ENCODE peak calls at places on chromosome 15, in six cellular contexts. One of them, this sample, is unnamed.
A peak's percentile ranks its signal among the peaks of the same experiment; 100 is the strongest.

GRCh38 chr15:41169784-41170183 is 53.7 kb upstream of the INO80 start:
- DNase-seq in HCT116: no peak
- DNase-seq in GM12878: no peak
- DNase-seq in H1: no peak
- DNase-seq in WTC11: no peak
- DNase-seq in HEK293T: no peak
- DNase-seq in this sample: no peak

GRCh38 chr15:71713191-71713798 is 97.1 kb upstream of the NR2E3 start:
- DNase-seq in H1: no peak
- DNase-seq in GM12878: no peak
- DNase-seq in WTC11: no peak
- DNase-seq in HEK293T: no peak
- DNase-seq in HCT116: no peak
- DNase-seq in this sample: no peak

GRCh38 chr15:92930776-92931175 is 30.7 kb downstream of the CHD2 start:
- DNase-seq in GM12878: no peak
- DNase-seq in WTC11: no peak
- DNase-seq in HCT116: no peak
- DNase-seq in H1: no peak
- DNase-seq in HEK293T: no peak
- DNase-seq in this sample: no peak

GRCh38 chr15:52857937-52858336 is 67.8 kb upstream of the ONECUT1 start:
- DNase-seq in GM12878: no peak
- DNase-seq in WTC11: no peak
- DNase-seq in HCT116: no peak
- DNase-seq in H1: no peak
- DNase-seq in HEK293T: no peak
- DNase-seq in this sample: no peak

GRCh38 chr15:75985966-75986365 is 26.3 kb downstream of the NRG4 start:
- DNase-seq in GM12878: no peak
- DNase-seq in HCT116: no peak
- DNase-seq in WTC11: no peak
- DNase-seq in HEK293T: no peak
- DNase-seq in H1: no peak
- DNase-seq in this sample: no peak

GRCh38 chr15:25766421-25766820 is 96.7 kb downstream of the ATP10A start:
- DNase-seq in GM12878: no peak
- DNase-seq in H1: peak; percentile 33
- DNase-seq in HEK293T: no peak
- DNase-seq in WTC11: no peak
- DNase-seq in HCT116: no peak
- DNase-seq in this sample: no peak

GRCh38 chr15:35603298-35603697 is 57.3 kb upstream of the DPH6 start:
- DNase-seq in HEK293T: no peak
- DNase-seq in WTC11: no peak
- DNase-seq in HCT116: no peak
- DNase-seq in GM12878: peak; percentile 25
- DNase-seq in H1: no peak
- DNase-seq in this sample: no peak

GRCh38 chr15:48352474-48353072 is 21.3 kb downstream of the DUT start:
- DNase-seq in HEK293T: peak; percentile 52
- DNase-seq in H1: no peak
- DNase-seq in GM12878: no peak
- DNase-seq in HCT116: peak; percentile 77
- DNase-seq in WTC11: peak; percentile 50
- DNase-seq in this sample: peak; percentile 72

GRCh38 chr15:35622641-35623340 is 76.8 kb upstream of the DPH6 start:
- DNase-seq in HEK293T: no peak
- DNase-seq in HCT116: no peak
- DNase-seq in GM12878: no peak
- DNase-seq in H1: no peak
- DNase-seq in WTC11: no peak
- DNase-seq in this sample: no peak

GRCh38 chr15:101550124-101550523 is 60.6 kb upstream of the PCSK6 start:
- DNase-seq in WTC11: no peak
- DNase-seq in HCT116: no peak
- DNase-seq in H1: no peak
- DNase-seq in HEK293T: no peak
- DNase-seq in GM12878: no peak
- DNase-seq in this sample: no peak

GRCh38 chr15:57017024-57017423 is 98.6 kb downstream of the TCF12 start:
- DNase-seq in HEK293T: no peak
- DNase-seq in H1: no peak
- DNase-seq in GM12878: no peak
- DNase-seq in HCT116: no peak
- DNase-seq in WTC11: no peak
- DNase-seq in this sample: peak; percentile 15
- TF ChIP-seq SP1 in HEK293T: no peak
- TF ChIP-seq SP1 in H1: no peak
- TF ChIP-seq SP1 in GM12878: no peak
- TF ChIP-seq SP1 in HCT116: no peak
- TF ChIP-seq SP1 in WTC11: no peak
- TF ChIP-seq SP1 in this sample: no peak

GRCh38 chr15:81752149-81752942 is 293.5 kb downstream of the MEX3B start:
- DNase-seq in HEK293T: peak; percentile 19
- DNase-seq in H1: peak; percentile 41
- DNase-seq in GM12878: no peak
- DNase-seq in HCT116: no peak
- DNase-seq in WTC11: no peak
- DNase-seq in this sample: no peak
- TF ChIP-seq SP1 in HEK293T: no peak
- TF ChIP-seq SP1 in H1: no peak
- TF ChIP-seq SP1 in GM12878: no peak
- TF ChIP-seq SP1 in HCT116: no peak
- TF ChIP-seq SP1 in WTC11: no peak
- TF ChIP-seq SP1 in this sample: no peak

GRCh38 chr15:44780608-44781007 is 44.3 kb downstream of the TRIM69 start:
- DNase-seq in H1: no peak
- DNase-seq in HCT116: no peak
- DNase-seq in GM12878: no peak
- DNase-seq in WTC11: no peak
- DNase-seq in HEK293T: no peak
- DNase-seq in this sample: no peak
- TF ChIP-seq SP1 in H1: no peak
- TF ChIP-seq SP1 in HCT116: no peak
- TF ChIP-seq SP1 in GM12878: no peak
- TF ChIP-seq SP1 in WTC11: no peak
- TF ChIP-seq SP1 in HEK293T: no peak
- TF ChIP-seq SP1 in this sample: no peak

DNA sequence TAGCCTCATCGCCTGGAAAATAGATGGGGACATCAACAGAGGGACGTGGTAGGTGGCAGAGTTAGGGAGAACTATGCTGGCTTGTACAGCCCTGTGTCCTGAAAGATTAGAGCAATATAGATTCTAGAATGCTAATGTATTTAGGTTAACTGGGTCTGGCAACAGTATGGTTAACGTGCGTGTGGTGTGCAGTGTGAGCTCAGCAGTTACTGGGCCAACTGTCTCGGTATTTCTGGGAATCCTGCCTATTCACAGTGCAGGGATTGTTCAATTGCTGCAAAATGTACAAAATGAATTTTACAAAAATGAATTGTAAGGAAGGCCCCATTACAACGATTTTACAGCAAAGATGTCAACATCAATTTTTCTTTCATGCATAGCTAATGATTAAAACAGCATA is 20.6 kb downstream of the MEIS2 start:
- DNase-seq in GM12878: no peak
- DNase-seq in HEK293T: no peak
- DNase-seq in HCT116: no peak
- DNase-seq in H1: no peak
- DNase-seq in WTC11: no peak
- DNase-seq in this sample: no peak
- TF ChIP-seq SP1 in GM12878: no peak
- TF ChIP-seq SP1 in HEK293T: no peak
- TF ChIP-seq SP1 in HCT116: no peak
- TF ChIP-seq SP1 in H1: no peak
- TF ChIP-seq SP1 in WTC11: no peak
- TF ChIP-seq SP1 in this sample: no peak

DNA sequence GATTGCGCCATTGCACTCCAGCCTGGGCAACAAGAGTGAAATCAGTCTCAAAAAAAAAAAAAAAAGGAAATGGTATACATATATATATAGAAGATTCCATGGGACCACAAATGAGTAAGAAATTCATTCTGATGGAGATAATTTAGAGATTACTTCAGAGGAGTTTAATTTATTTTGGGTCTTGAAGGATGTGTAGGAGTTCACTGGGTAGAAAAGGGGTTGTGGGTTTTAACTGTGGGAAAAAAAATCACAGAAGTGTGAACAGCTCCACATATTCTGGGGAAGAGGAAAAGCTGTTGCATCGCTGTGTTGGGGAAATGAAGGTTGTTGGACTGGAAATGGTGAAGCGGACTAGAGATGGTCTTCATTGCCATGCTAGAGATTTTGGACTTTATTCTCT is 4.1 kb upstream of the ICE2 start:
- DNase-seq in H1: no peak
- DNase-seq in WTC11: no peak
- DNase-seq in HEK293T: no peak
- DNase-seq in GM12878: no peak
- DNase-seq in HCT116: no peak
- DNase-seq in this sample: no peak
- TF ChIP-seq SP1 in H1: no peak
- TF ChIP-seq SP1 in WTC11: no peak
- TF ChIP-seq SP1 in HEK293T: no peak
- TF ChIP-seq SP1 in GM12878: no peak
- TF ChIP-seq SP1 in HCT116: no peak
- TF ChIP-seq SP1 in this sample: no peak

GRCh38 chr15:74845208-74845568 is 2.2 kb upstream of the ULK3 start:
- DNase-seq in HCT116: no peak
- DNase-seq in H1: no peak
- DNase-seq in HEK293T: no peak
- DNase-seq in GM12878: no peak
- DNase-seq in WTC11: no peak
- DNase-seq in this sample: no peak
- TF ChIP-seq SP1 in HCT116: no peak
- TF ChIP-seq SP1 in H1: no peak
- TF ChIP-seq SP1 in HEK293T: no peak
- TF ChIP-seq SP1 in GM12878: no peak
- TF ChIP-seq SP1 in WTC11: no peak
- TF ChIP-seq SP1 in this sample: no peak

GRCh38 chr15:89513284-89513683 is 16.9 kb upstream of the RHCG start:
- DNase-seq in HCT116: no peak
- DNase-seq in HEK293T: no peak
- DNase-seq in WTC11: no peak
- DNase-seq in GM12878: no peak
- DNase-seq in H1: no peak
- DNase-seq in this sample: no peak
- TF ChIP-seq SP1 in HCT116: no peak
- TF ChIP-seq SP1 in HEK293T: no peak
- TF ChIP-seq SP1 in WTC11: no peak
- TF ChIP-seq SP1 in GM12878: no peak
- TF ChIP-seq SP1 in H1: no peak
- TF ChIP-seq SP1 in this sample: no peak

GRCh38 chr15:89401636-89402252 is 67.1 kb upstream of the POLG start:
- DNase-seq in HCT116: no peak
- DNase-seq in WTC11: no peak
- DNase-seq in GM12878: no peak
- DNase-seq in H1: no peak
- DNase-seq in HEK293T: no peak
- DNase-seq in this sample: no peak
- TF ChIP-seq SP1 in HCT116: no peak
- TF ChIP-seq SP1 in WTC11: no peak
- TF ChIP-seq SP1 in GM12878: no peak
- TF ChIP-seq SP1 in H1: no peak
- TF ChIP-seq SP1 in HEK293T: no peak
- TF ChIP-seq SP1 in this sample: no peak